ENCODE peak calls at places on chromosomes 13 and 19, in six cellular contexts. H, E, G, L, X and N are unnamed samples.

GRCh38 chr19:14563989-14564650 is 7.7 kb downstream of the NDUFB7 start:
- DNase-seq in G (peak), L (peak), H (peak), E (peak), X (no peak), N (no peak)

GRCh38 chr13:66344770-66345367 is 885.3 kb downstream of the PCDH9 start:
- DNase-seq in E (no peak), L (no peak), G (no peak), X (no peak), H (no peak), N (no peak)

GRCh38 chr13:41107584-41108014 is 25.0 kb downstream of the KBTBD6 start:
- DNase-seq in X (no peak), H (no peak), L (no peak), E (peak), G (no peak), N (no peak)

GRCh38 chr19:7928741-7929701 is 3.1 kb upstream of the CTXN1 start:
- DNase-seq in G (no peak), H (peak), E (peak), L (peak), X (no peak), N (peak)

GRCh38 chr13:50222569-50223332 is 207.5 kb downstream of the KCNRG start:
- DNase-seq in E (peak), X (no peak), H (peak), L (no peak), G (no peak), N (no peak)

GRCh38 chr19:34688592-34688991 is 11.1 kb downstream of the ZNF302 start:
- DNase-seq in L (no peak), H (no peak), X (no peak), E (no peak), G (no peak), N (no peak)

GRCh38 chr19:10835089-10835753 is 791 bp downstream of the TMED1 start:
- DNase-seq in E (no peak), X (peak), L (no peak), H (no peak), G (no peak), N (no peak)

GRCh38 chr19:45275370-45275971 is 24.4 kb downstream of the MARK4 start:
- DNase-seq in X (no peak), E (no peak), H (peak), G (no peak), L (no peak), N (peak)

GRCh38 chr19:56837492-56837891 is 3.0 kb downstream of the PEG3 start:
- DNase-seq in L (no peak), E (no peak), X (no peak), G (no peak), H (peak), N (no peak)

GRCh38 chr19:51166846-51167490 is 24.9 kb downstream of the SIGLEC7 start:
- DNase-seq in L (peak), X (no peak), E (no peak), H (no peak), G (no peak), N (no peak)

GRCh38 chr19:37932985-37933953 is 26.3 kb downstream of the SIPA1L3 start:
- DNase-seq in E (peak), X (no peak), H (peak), L (no peak), G (no peak), N (peak)

GRCh38 chr19:12984143-12984627 is 11.1 kb upstream of the NFIX start:
- DNase-seq in H (no peak), X (no peak), E (no peak), L (no peak), G (no peak), N (no peak)

GRCh38 chr13:50948576-50948975 is 39.0 kb downstream of the RNASEH2B start:
- DNase-seq in L (no peak), E (no peak), X (no peak), G (no peak), H (no peak), N (no peak)

GRCh38 chr19:13195678-13196077 is 45.5 kb downstream of the IER2 start:
- DNase-seq in L (peak), G (no peak), E (peak), H (no peak), X (no peak), N (no peak)

GRCh38 chr13:109344552-109345157 is 441.7 kb downstream of the IRS2 start:
- DNase-seq in G (no peak), L (no peak), H (peak), X (no peak), E (no peak), N (no peak)

GRCh38 chr19:17883627-17884413 is 12.1 kb downstream of the SLC5A5 start:
- DNase-seq in X (no peak), L (no peak), G (no peak), E (no peak), H (no peak), N (no peak)

GRCh38 chr19:14370169-14370998 is 10.9 kb upstream of the ADGRE5 start:
- DNase-seq in X (no peak), E (no peak), H (no peak), L (peak), G (no peak), N (no peak)

GRCh38 chr19:19388568-19389555 is 16.6 kb upstream of the GATAD2A start:
- DNase-seq in X (no peak), H (no peak), E (no peak), L (no peak), G (no peak), N (no peak)

GRCh38 chr19:6433663-6434062 is at the start of gene SLC25A41:
- DNase-seq in E (no peak), X (no peak), H (no peak), G (no peak), L (no peak), N (no peak)

GRCh38 chr19:18419195-18419698 is at the start of gene SSBP4:
- DNase-seq in H (peak), G (peak), E (peak), X (no peak), L (peak), N (peak)

GRCh38 chr13:24128962-24129361 is 31.6 kb upstream of the SPATA13 start:
- DNase-seq in G (no peak), X (no peak), E (no peak), L (no peak), H (no peak), N (no peak)

GRCh38 chr19:33569822-33570221 is 48.2 kb upstream of the PEPD start:
- DNase-seq in X (no peak), H (no peak), E (no peak), L (no peak), G (no peak), N (no peak)

GRCh38 chr13:31038834-31039552 is 106.5 kb downstream of the TEX26 start:
- DNase-seq in H (peak), G (no peak), L (peak), X (no peak), E (no peak), N (no peak)

GRCh38 chr19:16435238-16435911 is 36.4 kb downstream of the EPS15L1 start:
- DNase-seq in G (no peak), H (peak), E (no peak), L (no peak), X (peak), N (no peak)

GRCh38 chr19:41265376-41266153 is 1.4 kb downstream of the HNRNPUL1 start:
- DNase-seq in G (no peak), H (peak), E (no peak), L (peak), X (no peak), N (no peak)